ENCODE peak calls at places on chromosomes 5 and 9, in four cellular contexts. Y is BE2C, S is nephron progenitor cell, N is sigmoid colon. A is an unnamed sample.
A peak's percentile ranks its signal among the peaks of the same experiment; 100 is the strongest.

GRCh38 chr9:36401179-36401740 is 1.2 kb upstream of the RNF38 start:
- DNase-seq in Y (no peak), S (no peak), N (no peak), A (no peak)

GRCh38 chr9:126205260-126205659 is 121.4 kb upstream of the MVB12B start:
- DNase-seq in Y (no peak), S (no peak), N (no peak), A (no peak)

GRCh38 chr9:757246-757881 is 84.1 kb upstream of the DMRT1 start:
- DNase-seq in Y (no peak), S (peak; percentile 8), N (no peak), A (no peak)

GRCh38 chr5:148740966-148741742 is 85.3 kb upstream of the ADRB2 start:
- DNase-seq in Y (no peak), S (no peak), N (peak; percentile 63), A (no peak)

GRCh38 chr9:118170032-118170955 is 466.1 kb downstream of the TLR4 start:
- DNase-seq in Y (peak; percentile 54), S (peak; percentile 62), N (no peak), A (peak; percentile 40)

GRCh38 chr5:68392608-68393007 is 177.1 kb downstream of the PIK3R1 start:
- DNase-seq in Y (no peak), S (no peak), N (no peak), A (no peak)

GRCh38 chr9:133731876-133732321 is 6.3 kb downstream of the SARDH start:
- DNase-seq in Y (peak; percentile 86), S (peak; percentile 57), N (no peak), A (no peak)

GRCh38 chr5:172417983-172418630 is 36.2 kb downstream of the SH3PXD2B start:
- DNase-seq in Y (peak; percentile 26), S (no peak), N (peak; percentile 99), A (no peak)

GRCh38 chr5:151663617-151664322 is 22.9 kb downstream of the SPARC start:
- DNase-seq in Y (no peak), S (no peak), N (no peak), A (no peak)

GRCh38 chr5:40678021-40678939 is 1.4 kb upstream of the PTGER4 start:
- DNase-seq in Y (no peak), S (no peak), N (no peak), A (no peak)

GRCh38 chr5:33398501-33398900 is 42.3 kb upstream of the TARS1 start:
- DNase-seq in Y (no peak), S (no peak), N (no peak), A (no peak)

GRCh38 chr5:136221340-136221739 is 28.4 kb upstream of the SMIM32 start:
- DNase-seq in Y (no peak), S (no peak), N (no peak), A (no peak)

GRCh38 chr5:126938461-126938860 is 91.9 kb downstream of the MARCHF3 start:
- DNase-seq in Y (no peak), S (no peak), N (no peak), A (no peak)

GRCh38 chr5:123438902-123439301 is 15.7 kb upstream of the CEP120 start:
- DNase-seq in Y (no peak), S (no peak), N (no peak), A (no peak)

GRCh38 chr5:147748590-147748989 is 33.9 kb downstream of the JAKMIP2 start:
- DNase-seq in Y (no peak), S (no peak), N (no peak), A (no peak)

GRCh38 chr5:156170351-156170961 is 156.5 kb upstream of the SGCD start:
- DNase-seq in Y (no peak), S (no peak), N (no peak), A (no peak)

GRCh38 chr5:156174225-156174624 is 152.7 kb upstream of the SGCD start:
- DNase-seq in Y (no peak), S (no peak), N (no peak), A (no peak)

GRCh38 chr5:156169495-156169894 is 157.5 kb upstream of the SGCD start:
- DNase-seq in Y (no peak), S (no peak), N (no peak), A (no peak)
- TF ChIP-seq CTCF in Y (no peak), S (no peak), N (no peak), A (no peak)

DNA sequence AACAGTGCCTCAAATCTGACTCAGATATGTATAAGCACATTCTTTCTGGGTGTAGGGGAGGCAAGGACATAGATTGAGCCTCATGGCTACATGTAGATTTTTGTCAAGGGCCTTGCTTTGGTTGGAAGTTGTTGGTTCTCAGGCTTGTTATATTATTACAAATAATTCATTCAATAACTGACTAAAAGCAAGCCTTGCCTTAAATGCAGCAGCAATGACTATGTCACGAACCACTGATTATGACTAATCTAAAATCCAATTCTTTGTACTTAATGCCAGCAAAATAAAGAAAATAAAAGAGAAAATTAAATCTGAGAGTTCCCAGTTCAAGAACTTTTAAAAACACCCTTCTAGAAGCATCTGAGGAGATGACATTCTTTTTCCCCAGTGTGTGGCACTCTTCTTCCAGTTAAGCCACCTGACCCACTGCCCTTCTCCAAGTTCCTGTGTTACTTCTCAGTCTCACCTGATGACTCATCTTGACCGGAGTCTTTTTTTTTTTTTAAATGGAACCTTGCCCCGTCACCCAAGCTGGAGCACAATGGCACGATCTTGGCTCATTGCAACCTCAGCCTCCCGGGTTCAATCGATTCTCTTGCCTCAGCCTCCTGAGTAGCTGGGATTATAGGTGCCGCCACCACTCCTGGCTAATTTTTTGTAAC is 223.9 kb upstream of the DAB2 start:
- DNase-seq in Y (no peak), S (no peak), N (no peak), A (no peak)
- TF ChIP-seq CTCF in Y (no peak), S (no peak), N (no peak), A (no peak)

GRCh38 chr9:70493046-70493445 is 78.6 kb upstream of the KLF9 start:
- DNase-seq in Y (no peak), S (no peak), N (no peak), A (no peak)

GRCh38 chr9:70488793-70489105 is 74.3 kb upstream of the KLF9 start:
- DNase-seq in Y (no peak), S (no peak), N (no peak), A (no peak)

GRCh38 chr9:70491798-70492736 is 77.6 kb upstream of the KLF9 start:
- DNase-seq in Y (no peak), S (no peak), N (no peak), A (no peak)

GRCh38 chr9:70488098-70488792 is 73.8 kb upstream of the KLF9 start:
- DNase-seq in Y (no peak), S (no peak), N (no peak), A (no peak)

DNA sequence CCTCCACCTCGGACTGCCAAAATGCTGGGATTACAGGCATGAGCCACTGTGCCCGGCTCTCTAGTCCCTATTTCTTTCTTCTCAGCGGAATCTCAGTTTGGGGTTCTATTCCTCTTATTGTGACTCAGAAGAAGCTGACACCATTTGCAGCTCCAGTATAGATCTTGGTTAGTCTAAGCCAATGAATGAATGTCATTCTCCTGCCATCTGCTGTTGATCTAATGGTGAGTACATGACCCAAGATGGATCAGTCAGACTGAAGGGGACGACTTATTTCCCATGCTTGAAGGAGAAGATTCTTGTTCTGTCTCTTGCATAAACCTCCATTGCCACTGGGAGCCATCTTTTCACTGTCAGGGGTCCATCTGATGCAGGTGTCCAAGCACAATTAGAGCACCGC is 76.0 kb upstream of the KLF9 start:
- DNase-seq in Y (no peak), S (no peak), N (no peak), A (no peak)
- TF ChIP-seq CTCF in Y (no peak), S (no peak), N (no peak), A (no peak)

GRCh38 chr5:177396086-177396485 is 4.4 kb downstream of the PFN3 start:
- DNase-seq in Y (no peak), S (no peak), N (no peak), A (no peak)
- TF ChIP-seq CTCF in Y (no peak), S (no peak), N (no peak), A (no peak)

GRCh38 chr5:141476132-141476909 is 555 bp downstream of the PCDHGC3 start:
- DNase-seq in Y (peak; percentile 50), S (peak; percentile 31), N (peak; percentile 85), A (peak; percentile 41)

GRCh38 chr5:141479776-141480175 is 4.0 kb downstream of the PCDHGC3 start:
- DNase-seq in Y (no peak), S (no peak), N (no peak), A (no peak)

GRCh38 chr5:141477169-141477568 is 1.4 kb downstream of the PCDHGC3 start:
- DNase-seq in Y (no peak), S (no peak), N (no peak), A (no peak)

GRCh38 chr5:141477815-141478214 is 2.0 kb downstream of the PCDHGC3 start:
- DNase-seq in Y (no peak), S (no peak), N (no peak), A (no peak)

GRCh38 chr5:141478321-141478945 is 2.7 kb downstream of the PCDHGC3 start:
- DNase-seq in Y (no peak), S (no peak), N (no peak), A (no peak)
- TF ChIP-seq CTCF in Y (peak; percentile 19), S (no peak), N (no peak), A (peak; percentile 57)

DNA sequence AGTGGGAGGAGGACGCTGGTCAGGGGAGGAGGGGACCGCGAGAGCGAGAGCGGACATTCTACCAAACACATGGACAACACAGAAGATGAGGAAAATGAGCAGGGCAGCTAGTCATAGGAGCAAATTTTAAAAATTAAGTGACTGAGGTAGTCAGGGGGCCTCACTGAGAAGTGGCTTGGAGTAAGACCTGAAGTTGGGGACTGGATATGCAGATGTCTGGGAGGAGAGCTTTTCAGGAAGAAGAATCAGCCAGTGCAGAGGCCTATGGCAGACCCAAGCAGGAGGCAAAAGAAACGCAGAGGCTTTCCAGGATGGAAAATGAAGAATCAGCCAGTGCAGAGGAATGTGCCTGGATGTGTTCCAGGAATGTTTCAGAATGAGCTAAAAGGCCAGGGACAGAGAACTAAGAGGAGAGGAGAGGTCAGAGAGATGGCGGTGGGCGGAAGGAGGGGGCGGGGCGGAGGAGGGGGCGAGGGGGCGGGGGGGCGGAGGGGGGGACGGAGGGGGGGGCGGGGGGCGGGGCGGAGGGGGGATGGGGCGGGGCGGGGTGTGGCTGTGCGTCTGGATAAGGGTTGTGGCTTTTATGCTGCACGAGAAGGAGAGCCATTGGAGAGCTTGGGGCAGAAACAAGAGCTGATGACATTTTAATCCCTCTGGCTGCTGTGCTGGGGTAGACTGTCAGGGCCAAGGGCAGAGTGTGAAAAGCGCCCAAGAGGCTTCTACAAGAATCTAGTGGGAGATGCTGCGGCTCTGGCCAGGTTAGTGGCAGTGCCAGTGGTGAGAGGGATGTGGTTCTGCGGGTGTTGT is 129.6 kb downstream of the KCNIP1 start:
- DNase-seq in Y (no peak), S (peak; percentile 63), N (peak; percentile 86), A (no peak)
- TF ChIP-seq CTCF in Y (no peak), S (no peak), N (peak; percentile 1), A (peak; percentile 16)

GRCh38 chr5:74026310-74026709 is 400.3 kb downstream of the ARHGEF28 start:
- DNase-seq in Y (no peak), S (no peak), N (no peak), A (no peak)
- TF ChIP-seq CTCF in Y (peak; percentile 16), S (no peak), N (no peak), A (no peak)

A was measured in neural crest cell.